ENCODE peak calls at places on chromosomes 3 and 15, in six cellular contexts. Q is activated CD4-positive, CD25-positive, alpha-beta regulatory T cell; J is H1; C is LoVo; W is DMS153; R is NCI-H2029 treated with DMSO at 0.1 percent for 48 hours. X is an unnamed sample.
A peak's percentile ranks its signal among the peaks of the same experiment; 100 is the strongest.

GRCh38 chr15:88454231-88454630 is 13.0 kb downstream of the MRPL46 start:
- DNase-seq in Q (no peak), J (no peak), C (no peak), W (no peak), R (no peak), X (no peak)

GRCh38 chr3:185851046-185851445 is 26.2 kb upstream of the IGF2BP2 start:
- DNase-seq in Q (no peak), J (no peak), C (no peak), W (no peak), R (no peak), X (no peak)

GRCh38 chr3:141109761-141110160 is 58.6 kb downstream of the SPSB4 start:
- DNase-seq in Q (no peak), J (no peak), C (no peak), W (no peak), R (no peak), X (no peak)

GRCh38 chr15:98904466-98905048 is 103.0 kb downstream of the PGPEP1L start:
- DNase-seq in Q (no peak), J (no peak), C (peak; percentile 29), W (no peak), R (no peak), X (peak; percentile 77)

GRCh38 chr3:57770121-57770828 is 14.2 kb downstream of the SLMAP start:
- DNase-seq in Q (no peak), J (no peak), C (no peak), W (no peak), R (no peak), X (no peak)

GRCh38 chr3:183586477-183586876 is 31.0 kb upstream of the KLHL6 start:
- DNase-seq in Q (no peak), J (no peak), C (no peak), W (no peak), R (no peak), X (no peak)

GRCh38 chr15:66785637-66786036 is 83.6 kb downstream of the SMAD6 start:
- DNase-seq in Q (no peak), J (no peak), C (no peak), W (no peak), R (no peak), X (no peak)

GRCh38 chr15:62334581-62334980 is 169.5 kb upstream of the C2CD4B start:
- DNase-seq in Q (no peak), J (no peak), C (no peak), W (no peak), R (no peak), X (no peak)

GRCh38 chr3:185737020-185737419 is 87.8 kb downstream of the IGF2BP2 start:
- DNase-seq in Q (no peak), J (no peak), C (no peak), W (no peak), R (no peak), X (no peak)

GRCh38 chr3:17605032-17605431 is 137.4 kb downstream of the TBC1D5 start:
- DNase-seq in Q (no peak), J (no peak), C (peak; percentile 31), W (no peak), R (no peak), X (no peak)

GRCh38 chr3:152176241-152176640 is 92.5 kb upstream of the MBNL1 start:
- DNase-seq in Q (no peak), J (no peak), C (no peak), W (no peak), R (no peak), X (peak; percentile 10)